ENCODE peak calls at places on chromosomes 3 and 15, in six cellular contexts. B is thoracic aorta; N is HCT116; S is activated CD8-positive, alpha-beta T cell treated with anti-CD3 and anti-CD28 coated beads for 36 hours; L is stimulated activated CD4-positive, alpha-beta T cell treated with anti-CD3 and anti-CD28 coated beads, Interleukin-4, amount 100 ng/mL, for 1 hour; C is NCI-H69. O is an unnamed sample.

GRCh38 chr15:72060687-72061250 is 57.2 kb downstream of the MYO9A start:
- DNase-seq in B (no peak), N (no peak), S (no peak), L (no peak), C (no peak), O (no peak)

GRCh38 chr3:37466660-37467359 is 292.4 kb upstream of the LRRFIP2 start:
- DNase-seq in B (no peak), N (no peak), S (no peak), L (no peak), C (peak), O (no peak)

GRCh38 chr3:126522363-126522788 is 1.6 kb upstream of the CHST13 start:
- DNase-seq in B (no peak), N (peak), S (peak), L (peak), C (peak), O (peak)

GRCh38 chr15:43524254-43524847 is 6.9 kb downstream of the MAP1A start:
- DNase-seq in B (no peak), N (no peak), S (no peak), L (no peak), C (no peak), O (no peak)

GRCh38 chr3:145383416-145383815 is 777.6 kb downstream of the PLOD2 start:
- DNase-seq in B (no peak), N (no peak), S (no peak), L (no peak), C (no peak), O (no peak)

GRCh38 chr15:56241374-56242085 is 2.1 kb downstream of the RFX7 start:
- DNase-seq in B (no peak), N (no peak), S (no peak), L (no peak), C (peak), O (no peak)

GRCh38 chr3:155154255-155154654 is 74.1 kb downstream of the MME start:
- DNase-seq in B (no peak), N (no peak), S (no peak), L (no peak), C (no peak), O (no peak)

GRCh38 chr15:71752604-71753289 is 57.6 kb upstream of the NR2E3 start:
- DNase-seq in B (peak), N (peak), S (peak), L (no peak), C (peak), O (peak)

GRCh38 chr3:30538787-30539186 is 67.6 kb upstream of the TGFBR2 start:
- DNase-seq in B (no peak), N (peak), S (no peak), L (no peak), C (no peak), O (no peak)

GRCh38 chr3:99842826-99843589 is 25.3 kb downstream of the CMSS1 start:
- DNase-seq in B (no peak), N (peak), S (no peak), L (no peak), C (peak), O (no peak)

GRCh38 chr15:71780349-71780976 is 29.9 kb upstream of the NR2E3 start:
- DNase-seq in B (no peak), N (no peak), S (peak), L (peak), C (peak), O (peak)

GRCh38 chr3:156664285-156665178 is 9.9 kb upstream of the TIPARP start:
- DNase-seq in B (no peak), N (no peak), S (no peak), L (no peak), C (no peak), O (no peak)

GRCh38 chr15:51369451-51369761 is 28.0 kb downstream of the GLDN start:
- DNase-seq in B (no peak), N (no peak), S (no peak), L (no peak), C (peak), O (no peak)

GRCh38 chr15:27482344-27482743 is 511.4 kb downstream of the GABRG3 start:
- DNase-seq in B (no peak), N (no peak), S (no peak), L (no peak), C (no peak), O (no peak)

GRCh38 chr15:33211409-33211808 is 16.9 kb upstream of the FMN1 start:
- DNase-seq in B (no peak), N (no peak), S (no peak), L (no peak), C (peak), O (no peak)

GRCh38 chr3:130649061-130649654 is 97.5 kb downstream of the PIK3R4 start:
- DNase-seq in B (no peak), N (no peak), S (no peak), L (no peak), C (no peak), O (no peak)

GRCh38 chr3:169694117-169694516 is 30.6 kb upstream of the MECOM start:
- DNase-seq in B (no peak), N (no peak), S (no peak), L (no peak), C (peak), O (no peak)

GRCh38 chr3:184380210-184380626 is 364 bp downstream of the CHRD start:
- DNase-seq in B (no peak), N (no peak), S (peak), L (peak), C (peak), O (peak)